ENCODE peak calls at places on chromosomes 12 and 14, in nine cellular contexts. One of them, this sample, is unnamed.

GRCh38 chr12:29148065-29148957 is 767 bp upstream of the FAR2 start:
- DNase-seq in mucosa of descending colon: peak
- DNase-seq in neural crest cell: no peak
- DNase-seq in MCF 10A: peak
- DNase-seq in Calu3: peak
- DNase-seq in Peyer's patch: no peak
- DNase-seq in fibroblast of lung: peak
- DNase-seq in AG04450: no peak
- DNase-seq in HFFc6: no peak
- DNase-seq in this sample: no peak

GRCh38 chr14:104392396-104393198 is 187.0 kb upstream of the C14orf180 start:
- DNase-seq in Calu3: no peak
- DNase-seq in Peyer's patch: peak
- DNase-seq in AG04450: no peak
- DNase-seq in HFFc6: no peak
- DNase-seq in neural crest cell: no peak
- DNase-seq in mucosa of descending colon: no peak
- DNase-seq in MCF 10A: no peak
- DNase-seq in fibroblast of lung: no peak
- DNase-seq in this sample: no peak

GRCh38 chr14:104388631-104389325 is 190.8 kb upstream of the C14orf180 start:
- DNase-seq in neural crest cell: no peak
- DNase-seq in Calu3: no peak
- DNase-seq in AG04450: no peak
- DNase-seq in mucosa of descending colon: peak
- DNase-seq in HFFc6: no peak
- DNase-seq in fibroblast of lung: no peak
- DNase-seq in Peyer's patch: peak
- DNase-seq in MCF 10A: no peak
- DNase-seq in this sample: no peak

GRCh38 chr12:108860443-108860842 is 3.1 kb upstream of the SSH1 start:
- DNase-seq in fibroblast of lung: no peak
- DNase-seq in Calu3: no peak
- DNase-seq in HFFc6: no peak
- DNase-seq in MCF 10A: no peak
- DNase-seq in AG04450: no peak
- DNase-seq in neural crest cell: no peak
- DNase-seq in mucosa of descending colon: no peak
- DNase-seq in Peyer's patch: no peak
- DNase-seq in this sample: no peak

GRCh38 chr14:101460986-101461750 is 100.1 kb upstream of the DIO3 start:
- DNase-seq in fibroblast of lung: no peak
- DNase-seq in MCF 10A: no peak
- DNase-seq in AG04450: no peak
- DNase-seq in HFFc6: no peak
- DNase-seq in mucosa of descending colon: no peak
- DNase-seq in Calu3: no peak
- DNase-seq in Peyer's patch: no peak
- DNase-seq in neural crest cell: no peak
- DNase-seq in this sample: no peak

GRCh38 chr12:103762473-103762872 is 78.6 kb downstream of the NT5DC3 start:
- DNase-seq in mucosa of descending colon: no peak
- DNase-seq in MCF 10A: no peak
- DNase-seq in HFFc6: no peak
- DNase-seq in neural crest cell: no peak
- DNase-seq in fibroblast of lung: no peak
- DNase-seq in Calu3: no peak
- DNase-seq in AG04450: no peak
- DNase-seq in Peyer's patch: no peak
- DNase-seq in this sample: no peak

GRCh38 chr14:54420478-54421116 is 20.6 kb downstream of the CNIH1 start:
- DNase-seq in AG04450: no peak
- DNase-seq in mucosa of descending colon: no peak
- DNase-seq in neural crest cell: peak
- DNase-seq in Calu3: peak
- DNase-seq in Peyer's patch: no peak
- DNase-seq in HFFc6: peak
- DNase-seq in fibroblast of lung: peak
- DNase-seq in MCF 10A: peak
- DNase-seq in this sample: no peak

GRCh38 chr12:102955926-102956737 is 1.3 kb upstream of the ASCL1 start:
- DNase-seq in AG04450: no peak
- DNase-seq in Calu3: no peak
- DNase-seq in mucosa of descending colon: no peak
- DNase-seq in Peyer's patch: no peak
- DNase-seq in neural crest cell: no peak
- DNase-seq in MCF 10A: no peak
- DNase-seq in fibroblast of lung: no peak
- DNase-seq in HFFc6: no peak
- DNase-seq in this sample: no peak

GRCh38 chr14:101194356-101195308 is 291.1 kb upstream of the RTL1 start:
- DNase-seq in fibroblast of lung: no peak
- DNase-seq in AG04450: no peak
- DNase-seq in MCF 10A: no peak
- DNase-seq in Peyer's patch: no peak
- DNase-seq in mucosa of descending colon: no peak
- DNase-seq in neural crest cell: no peak
- DNase-seq in Calu3: no peak
- DNase-seq in HFFc6: no peak
- DNase-seq in this sample: no peak

GRCh38 chr14:94040247-94040646 is 14.1 kb downstream of the OTUB2 start:
- DNase-seq in fibroblast of lung: no peak
- DNase-seq in Peyer's patch: no peak
- DNase-seq in neural crest cell: no peak
- DNase-seq in AG04450: no peak
- DNase-seq in HFFc6: no peak
- DNase-seq in MCF 10A: no peak
- DNase-seq in mucosa of descending colon: no peak
- DNase-seq in Calu3: no peak
- DNase-seq in this sample: no peak

GRCh38 chr14:92687681-92688433 is 60.6 kb downstream of the LGMN start:
- DNase-seq in AG04450: no peak
- DNase-seq in MCF 10A: no peak
- DNase-seq in neural crest cell: no peak
- DNase-seq in mucosa of descending colon: no peak
- DNase-seq in fibroblast of lung: peak
- DNase-seq in HFFc6: no peak
- DNase-seq in Peyer's patch: no peak
- DNase-seq in Calu3: no peak
- DNase-seq in this sample: no peak

GRCh38 chr14:72781476-72782181 is 112.3 kb downstream of the DPF3 start:
- DNase-seq in fibroblast of lung: peak
- DNase-seq in mucosa of descending colon: no peak
- DNase-seq in neural crest cell: no peak
- DNase-seq in Peyer's patch: no peak
- DNase-seq in AG04450: no peak
- DNase-seq in HFFc6: peak
- DNase-seq in MCF 10A: peak
- DNase-seq in Calu3: peak
- DNase-seq in this sample: no peak

GRCh38 chr14:66038214-66038977 is 447.8 kb upstream of the CCDC196 start:
- DNase-seq in Calu3: peak
- DNase-seq in fibroblast of lung: peak
- DNase-seq in MCF 10A: peak
- DNase-seq in Peyer's patch: no peak
- DNase-seq in neural crest cell: peak
- DNase-seq in AG04450: no peak
- DNase-seq in HFFc6: no peak
- DNase-seq in mucosa of descending colon: no peak
- DNase-seq in this sample: no peak

GRCh38 chr12:70774055-70774454 is 136.8 kb upstream of the PTPRB start:
- DNase-seq in AG04450: no peak
- DNase-seq in neural crest cell: no peak
- DNase-seq in Calu3: no peak
- DNase-seq in HFFc6: no peak
- DNase-seq in Peyer's patch: no peak
- DNase-seq in mucosa of descending colon: no peak
- DNase-seq in MCF 10A: peak
- DNase-seq in fibroblast of lung: peak
- DNase-seq in this sample: no peak

GRCh38 chr12:107554941-107555340 is 130.7 kb upstream of the PWP1 start:
- DNase-seq in mucosa of descending colon: no peak
- DNase-seq in MCF 10A: no peak
- DNase-seq in HFFc6: no peak
- DNase-seq in Calu3: no peak
- DNase-seq in Peyer's patch: no peak
- DNase-seq in AG04450: no peak
- DNase-seq in neural crest cell: no peak
- DNase-seq in fibroblast of lung: no peak
- DNase-seq in this sample: no peak

GRCh38 chr12:69052613-69053408 is 119.8 kb upstream of the CPM start:
- DNase-seq in HFFc6: peak
- DNase-seq in neural crest cell: no peak
- DNase-seq in Peyer's patch: no peak
- DNase-seq in mucosa of descending colon: no peak
- DNase-seq in fibroblast of lung: peak
- DNase-seq in MCF 10A: peak
- DNase-seq in AG04450: peak
- DNase-seq in Calu3: peak
- DNase-seq in this sample: no peak

GRCh38 chr12:109763201-109763841 is 49.7 kb downstream of the FAM222A start:
- DNase-seq in AG04450: no peak
- DNase-seq in Calu3: peak
- DNase-seq in neural crest cell: no peak
- DNase-seq in HFFc6: peak
- DNase-seq in fibroblast of lung: peak
- DNase-seq in MCF 10A: peak
- DNase-seq in Peyer's patch: no peak
- DNase-seq in mucosa of descending colon: peak
- DNase-seq in this sample: peak

DNA sequence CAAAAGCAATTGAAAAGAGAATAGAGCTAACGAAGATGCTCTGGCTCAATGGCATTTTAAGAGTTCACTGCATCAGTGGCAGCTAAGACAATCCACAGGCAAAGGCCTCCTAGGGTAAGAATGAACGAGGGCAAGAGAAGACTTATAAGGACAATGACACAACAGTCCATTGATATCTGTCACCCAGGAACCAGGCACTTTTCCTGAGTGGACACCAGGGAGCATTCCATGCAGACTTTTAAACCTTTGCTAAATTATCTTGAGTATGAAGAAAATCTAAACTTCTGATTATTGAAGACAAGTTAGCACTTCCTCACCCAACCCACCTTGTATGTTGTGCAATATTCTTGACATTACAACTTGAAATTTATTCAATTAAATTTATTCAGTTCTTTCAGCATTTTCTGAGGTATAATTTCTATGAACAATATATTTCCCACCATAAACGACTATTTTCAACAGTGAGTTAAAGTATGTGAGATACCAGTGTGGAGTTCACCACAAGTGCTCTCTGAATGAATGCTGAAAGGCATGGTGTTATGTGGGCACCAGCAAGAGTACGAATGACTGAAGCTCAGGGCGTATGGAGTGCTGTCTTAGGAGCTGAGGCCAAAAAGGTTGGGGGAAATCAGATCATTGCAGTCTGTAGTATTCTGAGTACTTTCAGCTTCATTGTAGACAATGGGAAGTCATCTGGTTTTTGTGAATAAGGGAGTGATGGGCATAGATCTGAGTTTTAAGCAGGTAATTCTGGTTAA is 124.3 kb upstream of the LMNTD1 start:
- DNase-seq in neural crest cell: no peak
- DNase-seq in HFFc6: no peak
- DNase-seq in MCF 10A: peak
- DNase-seq in Peyer's patch: no peak
- DNase-seq in AG04450: no peak
- DNase-seq in Calu3: no peak
- DNase-seq in fibroblast of lung: peak
- DNase-seq in mucosa of descending colon: no peak
- DNase-seq in this sample: no peak
- TF ChIP-seq CTCF in neural crest cell: no peak
- TF ChIP-seq CTCF in HFFc6: no peak
- TF ChIP-seq CTCF in MCF 10A: peak
- TF ChIP-seq CTCF in Peyer's patch: no peak
- TF ChIP-seq CTCF in AG04450: no peak
- TF ChIP-seq CTCF in Calu3: no peak
- TF ChIP-seq CTCF in fibroblast of lung: peak
- TF ChIP-seq CTCF in mucosa of descending colon: no peak
- TF ChIP-seq CTCF in this sample: no peak

GRCh38 chr12:67415473-67415872 is 146.3 kb downstream of the CAND1 start:
- DNase-seq in Peyer's patch: no peak
- DNase-seq in HFFc6: peak
- DNase-seq in fibroblast of lung: peak
- DNase-seq in neural crest cell: no peak
- DNase-seq in MCF 10A: peak
- DNase-seq in mucosa of descending colon: no peak
- DNase-seq in AG04450: no peak
- DNase-seq in Calu3: peak
- DNase-seq in this sample: no peak
- TF ChIP-seq CTCF in Peyer's patch: peak
- TF ChIP-seq CTCF in HFFc6: peak
- TF ChIP-seq CTCF in fibroblast of lung: peak
- TF ChIP-seq CTCF in neural crest cell: peak
- TF ChIP-seq CTCF in MCF 10A: no peak
- TF ChIP-seq CTCF in mucosa of descending colon: no peak
- TF ChIP-seq CTCF in AG04450: peak
- TF ChIP-seq CTCF in Calu3: no peak
- TF ChIP-seq CTCF in this sample: no peak

DNA sequence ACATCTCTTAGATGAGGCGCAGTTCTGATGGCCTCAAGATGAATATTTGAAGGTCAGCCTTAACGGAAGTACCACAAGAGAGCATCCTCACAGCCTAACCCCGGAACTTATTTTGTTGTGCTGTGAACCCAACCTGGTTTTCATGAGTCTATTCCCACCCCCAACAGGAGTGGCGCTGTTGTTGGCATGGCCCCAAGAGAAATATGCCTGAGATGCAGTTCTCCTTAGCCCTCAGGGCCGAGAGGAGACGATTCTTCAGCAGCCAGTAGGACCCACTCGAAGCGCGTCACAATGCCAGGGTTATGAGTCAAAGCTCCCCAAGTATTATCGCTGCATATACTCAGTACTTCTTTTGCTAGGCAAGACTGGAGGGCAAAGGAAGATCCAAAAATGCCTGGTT is 24.5 kb upstream of the BCL11B start:
- DNase-seq in Calu3: no peak
- DNase-seq in fibroblast of lung: no peak
- DNase-seq in mucosa of descending colon: no peak
- DNase-seq in MCF 10A: peak
- DNase-seq in AG04450: no peak
- DNase-seq in neural crest cell: no peak
- DNase-seq in Peyer's patch: no peak
- DNase-seq in HFFc6: no peak
- DNase-seq in this sample: no peak
- TF ChIP-seq CTCF in Calu3: no peak
- TF ChIP-seq CTCF in fibroblast of lung: no peak
- TF ChIP-seq CTCF in mucosa of descending colon: no peak
- TF ChIP-seq CTCF in MCF 10A: no peak
- TF ChIP-seq CTCF in AG04450: no peak
- TF ChIP-seq CTCF in neural crest cell: no peak
- TF ChIP-seq CTCF in Peyer's patch: no peak
- TF ChIP-seq CTCF in HFFc6: peak
- TF ChIP-seq CTCF in this sample: no peak

DNA sequence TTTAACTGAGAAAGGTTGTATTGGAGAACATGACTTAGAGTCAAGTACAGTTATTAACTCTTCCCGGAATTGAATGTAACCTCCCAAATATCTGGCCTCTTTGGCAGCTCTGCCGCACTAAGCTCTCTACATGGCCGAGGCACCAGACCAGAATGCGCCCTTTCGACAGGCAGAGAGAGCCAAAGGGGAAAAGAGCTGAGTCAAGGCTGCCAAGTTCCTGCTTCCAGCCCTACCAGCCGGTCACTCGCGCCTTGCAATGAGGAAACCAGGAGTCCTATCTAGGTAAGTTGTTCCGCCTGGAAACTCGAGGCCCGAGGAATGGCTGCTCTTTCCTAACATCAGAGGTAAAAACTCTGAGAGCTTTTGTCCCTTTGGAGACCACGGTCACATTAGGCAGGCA is 172.2 kb downstream of the BRMS1L start:
- DNase-seq in mucosa of descending colon: no peak
- DNase-seq in Peyer's patch: no peak
- DNase-seq in AG04450: no peak
- DNase-seq in HFFc6: no peak
- DNase-seq in neural crest cell: no peak
- DNase-seq in MCF 10A: no peak
- DNase-seq in fibroblast of lung: no peak
- DNase-seq in Calu3: no peak
- DNase-seq in this sample: no peak
- TF ChIP-seq CTCF in mucosa of descending colon: no peak
- TF ChIP-seq CTCF in Peyer's patch: no peak
- TF ChIP-seq CTCF in AG04450: no peak
- TF ChIP-seq CTCF in HFFc6: no peak
- TF ChIP-seq CTCF in neural crest cell: no peak
- TF ChIP-seq CTCF in MCF 10A: no peak
- TF ChIP-seq CTCF in fibroblast of lung: no peak
- TF ChIP-seq CTCF in Calu3: no peak
- TF ChIP-seq CTCF in this sample: no peak